ENCODE peak calls at places on chromosome 14, in eight cellular contexts. F, Y, N, W, M, C, V and K are unnamed samples.

GRCh38 chr14:73221945-73222344 is 15.4 kb upstream of the PAPLN start:
- DNase-seq in F (no peak), Y (no peak), N (no peak), W (peak), M (no peak), C (no peak), V (no peak), K (no peak)

GRCh38 chr14:61174395-61175386 is 106.4 kb downstream of the TMEM30B start:
- DNase-seq in F (no peak), Y (no peak), N (no peak), W (peak), M (no peak), C (no peak), V (no peak), K (no peak)

GRCh38 chr14:36056846-36057245 is 119.7 kb downstream of the PTCSC3 start:
- DNase-seq in F (no peak), Y (no peak), N (no peak), W (no peak), M (no peak), C (no peak), V (no peak), K (no peak)

GRCh38 chr14:95496111-95496681 is 20.3 kb downstream of the SYNE3 start:
- DNase-seq in F (no peak), Y (no peak), N (no peak), W (no peak), M (no peak), C (no peak), V (no peak), K (no peak)

GRCh38 chr14:105324080-105324778 is 9.7 kb downstream of the PACS2 start:
- DNase-seq in F (no peak), Y (no peak), N (no peak), W (no peak), M (no peak), C (no peak), V (peak), K (no peak)

GRCh38 chr14:64388533-64389243 is 535 bp downstream of the MTHFD1 start:
- DNase-seq in F (no peak), Y (no peak), N (no peak), W (peak), M (no peak), C (no peak), V (peak), K (peak)

GRCh38 chr14:73240816-73241480 is 3.6 kb downstream of the PAPLN start:
- DNase-seq in F (no peak), Y (no peak), N (no peak), W (no peak), M (no peak), C (no peak), V (no peak), K (no peak)

GRCh38 chr14:101495827-101496778 is 65.2 kb upstream of the DIO3 start:
- DNase-seq in F (no peak), Y (no peak), N (no peak), W (no peak), M (no peak), C (no peak), V (no peak), K (no peak)

GRCh38 chr14:95953111-95953724 is 76.6 kb downstream of the TUNAR start:
- DNase-seq in F (no peak), Y (no peak), N (peak), W (no peak), M (no peak), C (no peak), V (no peak), K (no peak)

GRCh38 chr14:61517861-61518802 is 177.2 kb upstream of the HIF1A start:
- DNase-seq in F (no peak), Y (no peak), N (no peak), W (no peak), M (no peak), C (no peak), V (no peak), K (no peak)

GRCh38 chr14:94998702-94999101 is 158.6 kb downstream of the DICER1 start:
- DNase-seq in F (no peak), Y (no peak), N (no peak), W (no peak), M (no peak), C (no peak), V (no peak), K (no peak)

GRCh38 chr14:99230271-99231141 is 41.5 kb downstream of the BCL11B start:
- DNase-seq in F (no peak), Y (peak), N (no peak), W (no peak), M (peak), C (peak), V (no peak), K (peak)

GRCh38 chr14:68583527-68584275 is 209.2 kb downstream of the ZFP36L1 start:
- DNase-seq in F (no peak), Y (no peak), N (no peak), W (no peak), M (no peak), C (no peak), V (peak), K (no peak)

GRCh38 chr14:99191663-99192621 is 80.1 kb downstream of the BCL11B start:
- DNase-seq in F (no peak), Y (peak), N (peak), W (peak), M (peak), C (no peak), V (no peak), K (peak)

GRCh38 chr14:52801014-52801708 is 9.8 kb upstream of the GNPNAT1 start:
- DNase-seq in F (no peak), Y (no peak), N (no peak), W (peak), M (no peak), C (no peak), V (no peak), K (no peak)

GRCh38 chr14:66403183-66403582 is 83.0 kb upstream of the CCDC196 start:
- DNase-seq in F (no peak), Y (no peak), N (no peak), W (peak), M (no peak), C (no peak), V (no peak), K (no peak)

GRCh38 chr14:100738269-100738691 is 11.6 kb downstream of the DLK1 start:
- DNase-seq in F (no peak), Y (no peak), N (peak), W (no peak), M (no peak), C (no peak), V (no peak), K (no peak)

GRCh38 chr14:104141621-104142091 is 3.3 kb downstream of the KIF26A start:
- DNase-seq in F (no peak), Y (no peak), N (peak), W (no peak), M (no peak), C (no peak), V (no peak), K (no peak)

GRCh38 chr14:69713127-69713800 is 53.7 kb upstream of the SRSF5 start:
- DNase-seq in F (no peak), Y (no peak), N (no peak), W (no peak), M (no peak), C (no peak), V (no peak), K (no peak)

GRCh38 chr14:52922656-52923055 is 28.2 kb downstream of the FERMT2 start:
- DNase-seq in F (no peak), Y (no peak), N (no peak), W (peak), M (no peak), C (no peak), V (no peak), K (no peak)

GRCh38 chr14:44701563-44702263 is 194.6 kb upstream of the FSCB start:
- DNase-seq in F (no peak), Y (no peak), N (no peak), W (peak), M (no peak), C (no peak), V (no peak), K (no peak)

GRCh38 chr14:76910371-76910890 is 84.2 kb downstream of the LRRC74A start:
- DNase-seq in F (no peak), Y (no peak), N (no peak), W (no peak), M (no peak), C (no peak), V (no peak), K (no peak)

GRCh38 chr14:103136388-103137271 is 13.4 kb downstream of the TNFAIP2 start:
- DNase-seq in F (peak), Y (no peak), N (no peak), W (peak), M (no peak), C (no peak), V (peak), K (no peak)

GRCh38 chr14:60051690-60052324 is 39.9 kb upstream of the PCNX4 start:
- DNase-seq in F (no peak), Y (peak), N (no peak), W (peak), M (no peak), C (no peak), V (no peak), K (no peak)

GRCh38 chr14:77278461-77279230 is 7.6 kb upstream of the NGB start:
- DNase-seq in F (no peak), Y (no peak), N (no peak), W (no peak), M (no peak), C (no peak), V (no peak), K (no peak)

GRCh38 chr14:56085471-56085870 is 32.7 kb upstream of the PELI2 start:
- DNase-seq in F (no peak), Y (no peak), N (no peak), W (no peak), M (no peak), C (no peak), V (no peak), K (no peak)

GRCh38 chr14:68085742-68086141 is 266.2 kb downstream of the RAD51B start:
- DNase-seq in F (no peak), Y (no peak), N (no peak), W (no peak), M (no peak), C (no peak), V (no peak), K (no peak)

GRCh38 chr14:69845050-69845581 is 34.1 kb upstream of the SMOC1 start:
- DNase-seq in F (no peak), Y (no peak), N (no peak), W (no peak), M (no peak), C (no peak), V (no peak), K (no peak)

GRCh38 chr14:30855345-30856037 is 18.9 kb upstream of the COCH start:
- DNase-seq in F (no peak), Y (no peak), N (no peak), W (no peak), M (no peak), C (no peak), V (no peak), K (no peak)

GRCh38 chr14:102517412-102518062 is 8.0 kb upstream of the ANKRD9 start:
- DNase-seq in F (no peak), Y (no peak), N (no peak), W (no peak), M (no peak), C (no peak), V (no peak), K (no peak)

GRCh38 chr14:94769413-94770250 is at the start of gene GSC:
- DNase-seq in F (no peak), Y (no peak), N (peak), W (peak), M (no peak), C (no peak), V (peak), K (no peak)

GRCh38 chr14:76461886-76462285 is 85.9 kb downstream of the ESRRB start:
- DNase-seq in F (no peak), Y (no peak), N (no peak), W (no peak), M (no peak), C (no peak), V (no peak), K (no peak)

GRCh38 chr14:76040704-76041103 is 55.1 kb downstream of the IFT43 start:
- DNase-seq in F (no peak), Y (no peak), N (no peak), W (no peak), M (no peak), C (no peak), V (no peak), K (no peak)

GRCh38 chr14:64387232-64387737 is 868 bp upstream of the MTHFD1 start:
- DNase-seq in F (no peak), Y (no peak), N (no peak), W (peak), M (no peak), C (no peak), V (peak), K (no peak)

GRCh38 chr14:72801381-72801812 is 92.5 kb downstream of the DPF3 start:
- DNase-seq in F (peak), Y (no peak), N (no peak), W (peak), M (no peak), C (no peak), V (peak), K (no peak)

GRCh38 chr14:64502476-64503183 is 1.0 kb downstream of the ZBTB25 start:
- DNase-seq in F (no peak), Y (peak), N (no peak), W (peak), M (peak), C (peak), V (no peak), K (peak)

GRCh38 chr14:93105362-93105761 is 10.4 kb downstream of the ITPK1 start:
- DNase-seq in F (no peak), Y (no peak), N (no peak), W (peak), M (no peak), C (no peak), V (no peak), K (no peak)

GRCh38 chr14:85572021-85572420 is 42.1 kb downstream of the FLRT2 start:
- DNase-seq in F (no peak), Y (no peak), N (no peak), W (no peak), M (no peak), C (no peak), V (no peak), K (no peak)

GRCh38 chr14:77342726-77343397 is 22.0 kb downstream of the GSTZ1 start:
- DNase-seq in F (no peak), Y (no peak), N (no peak), W (peak), M (no peak), C (no peak), V (no peak), K (no peak)

GRCh38 chr14:73403181-73403752 is 55.1 kb downstream of the NUMB start:
- DNase-seq in F (no peak), Y (no peak), N (no peak), W (no peak), M (no peak), C (no peak), V (no peak), K (no peak)